ENCODE peak calls at places on chromosomes 3 and 15, in five cellular contexts. G is effector CD8-positive, alpha-beta T cell; H is activated CD4-positive, CD25-positive, alpha-beta regulatory T cell treated with anti-CD3 and anti-CD28 coated beads, Interleukin-2, amount 50 U/mL, for 72 hours; R is nucleus accumbens; Y is cardiac fibroblast. M is an unnamed sample.

GRCh38 chr3:16875876-16876575 is 8.7 kb upstream of the PLCL2 start:
- DNase-seq in H (no peak), R (no peak), Y (no peak), G (no peak), M (no peak)

GRCh38 chr3:183116051-183116614 is 16.8 kb upstream of the MCCC1 start:
- DNase-seq in G (peak; percentile 46), Y (no peak), R (peak; percentile 66), H (peak; percentile 41), M (no peak)

GRCh38 chr15:58124585-58124984 is 13.6 kb upstream of the AQP9 start:
- DNase-seq in H (no peak), Y (no peak), R (no peak), G (no peak), M (no peak)

GRCh38 chr3:133701435-133702358 is 40.0 kb upstream of the TOPBP1 start:
- DNase-seq in H (no peak), R (no peak), Y (no peak), G (no peak), M (no peak)

GRCh38 chr3:50157821-50158556 is 2.9 kb downstream of the SEMA3F start:
- DNase-seq in H (no peak), G (no peak), R (no peak), Y (peak; percentile 24), M (no peak)

GRCh38 chr15:22810735-22811338 is 24.4 kb downstream of the NIPA1 start:
- DNase-seq in Y (no peak), H (no peak), G (no peak), R (no peak), M (no peak)

GRCh38 chr15:100205549-100206295 is 136.1 kb downstream of the ADAMTS17 start:
- DNase-seq in G (no peak), R (no peak), Y (no peak), H (no peak), M (no peak)

GRCh38 chr15:72824112-72824511 is 40.6 kb upstream of the ADPGK start:
- DNase-seq in H (no peak), G (no peak), Y (no peak), R (no peak), M (no peak)

GRCh38 chr3:24508423-24508839 is 13.8 kb upstream of the THRB start:
- DNase-seq in R (no peak), H (no peak), Y (peak; percentile 82), G (no peak), M (no peak)

GRCh38 chr3:121463745-121464144 is 82.0 kb downstream of the POLQ start:
- DNase-seq in H (no peak), G (no peak), Y (no peak), R (no peak), M (no peak)

GRCh38 chr3:107992976-107993684 is 97.7 kb downstream of the CD47 start:
- DNase-seq in H (no peak), G (no peak), R (no peak), Y (peak; percentile 86), M (no peak)

GRCh38 chr3:195462308-195462610 is 19.4 kb upstream of the ACAP2 start:
- DNase-seq in R (no peak), G (no peak), H (no peak), Y (peak; percentile 19), M (no peak)

GRCh38 chr15:53511175-53511574 is 248.3 kb downstream of the WDR72 start:
- DNase-seq in G (no peak), H (no peak), Y (no peak), R (no peak), M (no peak)

GRCh38 chr3:169310190-169310918 is 353.2 kb downstream of the MECOM start:
- DNase-seq in G (no peak), Y (no peak), H (no peak), R (no peak), M (no peak)

GRCh38 chr15:55714064-55714463 is 28.9 kb downstream of the PRTG start:
- DNase-seq in R (no peak), Y (no peak), H (no peak), G (no peak), M (no peak)

GRCh38 chr15:92979011-92979701 is 79.0 kb downstream of the CHD2 start:
- DNase-seq in G (no peak), R (no peak), Y (peak; percentile 54), H (no peak), M (no peak)

GRCh38 chr3:96831175-96831574 is 16.8 kb downstream of the EPHA6 start:
- DNase-seq in R (peak; percentile 43), Y (no peak), G (no peak), H (no peak), M (no peak)

GRCh38 chr3:86629511-86629910 is 361.4 kb downstream of the VGLL3 start:
- DNase-seq in Y (no peak), R (no peak), G (no peak), H (no peak), M (no peak)

GRCh38 chr3:15081960-15082664 is 16.8 kb downstream of the RBSN start:
- DNase-seq in G (no peak), R (no peak), Y (peak; percentile 52), H (no peak), M (peak; percentile 14)

GRCh38 chr3:49399467-49399866 is 12.3 kb downstream of the RHOA start:
- DNase-seq in H (no peak), G (no peak), R (no peak), Y (no peak), M (no peak)

GRCh38 chr3:38614651-38615352 is 34.7 kb downstream of the SCN5A start:
- DNase-seq in H (no peak), G (no peak), Y (no peak), R (no peak), M (no peak)

GRCh38 chr3:178310833-178311380 is 225.3 kb upstream of the KCNMB2 start:
- DNase-seq in H (no peak), G (no peak), R (no peak), Y (no peak), M (no peak)

GRCh38 chr3:130658666-130659065 is 88.0 kb downstream of the PIK3R4 start:
- DNase-seq in H (no peak), G (no peak), Y (peak; percentile 24), R (no peak), M (peak; percentile 63)

GRCh38 chr3:110900583-110900982 is 171.0 kb upstream of the NECTIN3 start:
- DNase-seq in G (no peak), H (no peak), R (no peak), Y (peak; percentile 6), M (no peak)

GRCh38 chr3:27358372-27358771 is 10.8 kb downstream of the NEK10 start:
- DNase-seq in G (no peak), Y (no peak), R (no peak), H (no peak), M (no peak)

GRCh38 chr3:63724987-63725386 is 72.5 kb downstream of the SNTN start:
- DNase-seq in R (peak; percentile 22), Y (peak; percentile 85), H (no peak), G (no peak), M (peak; percentile 88)

GRCh38 chr15:40999190-40999589 is 45.9 kb downstream of the CHAC1 start:
- DNase-seq in Y (peak; percentile 81), H (no peak), G (no peak), R (no peak), M (no peak)

M was measured in kidney epithelial cell.